ENCODE peak calls at places on chromosomes 2 and 18, in seven cellular contexts. One of them, this sample, is unnamed.
A peak's percentile ranks its signal among the peaks of the same experiment; 100 is the strongest.

GRCh38 chr2:36729067-36729466 is 32.6 kb downstream of the VIT start:
- DNase-seq in endodermal cell: no peak
- DNase-seq in SK-N-MC: no peak
- DNase-seq in neural progenitor cell: no peak
- DNase-seq in DND-41: no peak
- DNase-seq in neuronal stem cell: no peak
- DNase-seq in endothelial cell of umbilical vein: no peak
- DNase-seq in this sample: no peak

GRCh38 chr2:142112648-142113278 is 18.1 kb downstream of the LRP1B start:
- DNase-seq in endodermal cell: no peak
- DNase-seq in SK-N-MC: peak; percentile 92
- DNase-seq in neural progenitor cell: no peak
- DNase-seq in DND-41: no peak
- DNase-seq in neuronal stem cell: no peak
- DNase-seq in endothelial cell of umbilical vein: peak; percentile 55
- DNase-seq in this sample: no peak

GRCh38 chr2:180873219-180873618 is 107.2 kb upstream of the UBE2E3 start:
- DNase-seq in endodermal cell: no peak
- DNase-seq in SK-N-MC: no peak
- DNase-seq in neural progenitor cell: no peak
- DNase-seq in DND-41: no peak
- DNase-seq in neuronal stem cell: no peak
- DNase-seq in endothelial cell of umbilical vein: no peak
- DNase-seq in this sample: no peak

GRCh38 chr2:231670892-231671616 is 37.3 kb upstream of the PTMA start:
- DNase-seq in endodermal cell: peak; percentile 82
- DNase-seq in SK-N-MC: no peak
- DNase-seq in neural progenitor cell: peak; percentile 65
- DNase-seq in DND-41: no peak
- DNase-seq in neuronal stem cell: no peak
- DNase-seq in endothelial cell of umbilical vein: peak; percentile 21
- DNase-seq in this sample: peak; percentile 85

GRCh38 chr2:242038166-242038927 is 168.8 kb downstream of the RTP5 start:
- DNase-seq in endodermal cell: peak; percentile 41
- DNase-seq in SK-N-MC: no peak
- DNase-seq in neural progenitor cell: no peak
- DNase-seq in DND-41: no peak
- DNase-seq in neuronal stem cell: no peak
- DNase-seq in endothelial cell of umbilical vein: no peak
- DNase-seq in this sample: no peak

GRCh38 chr2:2014251-2014761 is 270.0 kb upstream of the PXDN start:
- DNase-seq in endodermal cell: peak; percentile 46
- DNase-seq in SK-N-MC: no peak
- DNase-seq in neural progenitor cell: peak; percentile 70
- DNase-seq in DND-41: no peak
- DNase-seq in neuronal stem cell: peak; percentile 62
- DNase-seq in endothelial cell of umbilical vein: no peak
- DNase-seq in this sample: no peak

GRCh38 chr2:219569041-219569440 is 2.3 kb downstream of the OBSL1 start:
- DNase-seq in endodermal cell: peak; percentile 44
- DNase-seq in SK-N-MC: no peak
- DNase-seq in neural progenitor cell: no peak
- DNase-seq in DND-41: no peak
- DNase-seq in neuronal stem cell: no peak
- DNase-seq in endothelial cell of umbilical vein: no peak
- DNase-seq in this sample: no peak

GRCh38 chr18:28003451-28003850 is 173.5 kb downstream of the CDH2 start:
- DNase-seq in endodermal cell: no peak
- DNase-seq in SK-N-MC: no peak
- DNase-seq in neural progenitor cell: no peak
- DNase-seq in DND-41: no peak
- DNase-seq in neuronal stem cell: no peak
- DNase-seq in endothelial cell of umbilical vein: peak; percentile 83
- DNase-seq in this sample: no peak

GRCh38 chr2:28588231-28588725 is 92.4 kb downstream of the PLB1 start:
- DNase-seq in endodermal cell: no peak
- DNase-seq in SK-N-MC: no peak
- DNase-seq in neural progenitor cell: no peak
- DNase-seq in DND-41: no peak
- DNase-seq in neuronal stem cell: no peak
- DNase-seq in endothelial cell of umbilical vein: no peak
- DNase-seq in this sample: no peak

GRCh38 chr2:43175187-43175490 is 51.3 kb downstream of the ZFP36L2 start:
- DNase-seq in endodermal cell: no peak
- DNase-seq in SK-N-MC: no peak
- DNase-seq in neural progenitor cell: peak; percentile 26
- DNase-seq in DND-41: no peak
- DNase-seq in neuronal stem cell: no peak
- DNase-seq in endothelial cell of umbilical vein: no peak
- DNase-seq in this sample: no peak

GRCh38 chr18:25464211-25464610 is 112.2 kb upstream of the ZNF521 start:
- DNase-seq in endodermal cell: no peak
- DNase-seq in SK-N-MC: no peak
- DNase-seq in neural progenitor cell: no peak
- DNase-seq in DND-41: no peak
- DNase-seq in neuronal stem cell: no peak
- DNase-seq in endothelial cell of umbilical vein: no peak
- DNase-seq in this sample: no peak

GRCh38 chr2:186934420-186934819 is 85.5 kb upstream of the ZSWIM2 start:
- DNase-seq in endodermal cell: no peak
- DNase-seq in SK-N-MC: no peak
- DNase-seq in neural progenitor cell: no peak
- DNase-seq in DND-41: no peak
- DNase-seq in neuronal stem cell: no peak
- DNase-seq in endothelial cell of umbilical vein: no peak
- DNase-seq in this sample: no peak

GRCh38 chr18:11883153-11883552 is 25.0 kb downstream of the MPPE1 start:
- DNase-seq in endodermal cell: no peak
- DNase-seq in SK-N-MC: no peak
- DNase-seq in neural progenitor cell: no peak
- DNase-seq in DND-41: no peak
- DNase-seq in neuronal stem cell: no peak
- DNase-seq in endothelial cell of umbilical vein: peak; percentile 6
- DNase-seq in this sample: no peak

GRCh38 chr2:62826953-62827675 is 121.6 kb downstream of the EHBP1 start:
- DNase-seq in endodermal cell: no peak
- DNase-seq in SK-N-MC: no peak
- DNase-seq in neural progenitor cell: no peak
- DNase-seq in DND-41: no peak
- DNase-seq in neuronal stem cell: no peak
- DNase-seq in endothelial cell of umbilical vein: no peak
- DNase-seq in this sample: no peak

GRCh38 chr2:241064008-241064801 is 37.9 kb downstream of the MTERF4 start:
- DNase-seq in endodermal cell: peak; percentile 85
- DNase-seq in SK-N-MC: no peak
- DNase-seq in neural progenitor cell: no peak
- DNase-seq in DND-41: no peak
- DNase-seq in neuronal stem cell: no peak
- DNase-seq in endothelial cell of umbilical vein: peak; percentile 4
- DNase-seq in this sample: peak; percentile 90

GRCh38 chr2:43022896-43023295 is 203.5 kb downstream of the ZFP36L2 start:
- DNase-seq in endodermal cell: no peak
- DNase-seq in SK-N-MC: no peak
- DNase-seq in neural progenitor cell: no peak
- DNase-seq in DND-41: no peak
- DNase-seq in neuronal stem cell: no peak
- DNase-seq in endothelial cell of umbilical vein: no peak
- DNase-seq in this sample: no peak

GRCh38 chr2:107588960-107589542 is 237.6 kb upstream of the RGPD4 start:
- DNase-seq in endodermal cell: no peak
- DNase-seq in SK-N-MC: no peak
- DNase-seq in neural progenitor cell: no peak
- DNase-seq in DND-41: no peak
- DNase-seq in neuronal stem cell: no peak
- DNase-seq in endothelial cell of umbilical vein: no peak
- DNase-seq in this sample: no peak

GRCh38 chr18:55420977-55421611 is 166.9 kb downstream of the TCF4 start:
- DNase-seq in endodermal cell: no peak
- DNase-seq in SK-N-MC: no peak
- DNase-seq in neural progenitor cell: no peak
- DNase-seq in DND-41: no peak
- DNase-seq in neuronal stem cell: no peak
- DNase-seq in endothelial cell of umbilical vein: no peak
- DNase-seq in this sample: no peak

GRCh38 chr18:55421612-55422381 is 166.2 kb downstream of the TCF4 start:
- DNase-seq in endodermal cell: no peak
- DNase-seq in SK-N-MC: no peak
- DNase-seq in neural progenitor cell: no peak
- DNase-seq in DND-41: no peak
- DNase-seq in neuronal stem cell: no peak
- DNase-seq in endothelial cell of umbilical vein: peak; percentile 48
- DNase-seq in this sample: no peak

GRCh38 chr18:55419132-55419938 is 168.7 kb downstream of the TCF4 start:
- DNase-seq in endodermal cell: no peak
- DNase-seq in SK-N-MC: no peak
- DNase-seq in neural progenitor cell: peak; percentile 31
- DNase-seq in DND-41: no peak
- DNase-seq in neuronal stem cell: no peak
- DNase-seq in endothelial cell of umbilical vein: no peak
- DNase-seq in this sample: no peak

GRCh38 chr18:55419939-55420664 is 167.9 kb downstream of the TCF4 start:
- DNase-seq in endodermal cell: no peak
- DNase-seq in SK-N-MC: no peak
- DNase-seq in neural progenitor cell: peak; percentile 46
- DNase-seq in DND-41: no peak
- DNase-seq in neuronal stem cell: no peak
- DNase-seq in endothelial cell of umbilical vein: peak; percentile 57
- DNase-seq in this sample: no peak

DNA sequence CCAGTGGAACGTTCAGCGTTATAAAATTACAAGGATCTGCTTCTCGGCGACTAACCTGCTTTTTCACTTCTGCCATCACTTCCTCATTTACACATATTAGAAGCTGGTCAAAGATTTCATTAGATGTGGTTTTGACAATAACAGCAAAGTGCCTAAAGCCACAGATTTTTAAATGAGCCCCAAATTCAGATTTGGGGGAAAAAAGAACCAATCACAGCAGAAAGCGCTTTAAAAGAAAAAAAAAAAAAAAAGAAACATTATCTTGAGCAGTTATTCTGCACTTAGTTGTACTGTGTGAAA is 167.4 kb downstream of the TCF4 start:
- DNase-seq in endodermal cell: no peak
- DNase-seq in SK-N-MC: no peak
- DNase-seq in neural progenitor cell: no peak
- DNase-seq in DND-41: no peak
- DNase-seq in neuronal stem cell: no peak
- DNase-seq in endothelial cell of umbilical vein: no peak
- DNase-seq in this sample: no peak
- H3K9ac ChIP-seq in endodermal cell: no peak overlapping the region
- H3K9ac ChIP-seq in SK-N-MC: peak overlapping the region; percentile 76
- H3K9ac ChIP-seq in neural progenitor cell: no peak overlapping the region
- H3K9ac ChIP-seq in DND-41: no peak overlapping the region
- H3K9ac ChIP-seq in neuronal stem cell: no peak overlapping the region
- H3K9ac ChIP-seq in endothelial cell of umbilical vein: peak overlapping the region; percentile 30
- H3K9ac ChIP-seq in this sample: no peak overlapping the region

DNA sequence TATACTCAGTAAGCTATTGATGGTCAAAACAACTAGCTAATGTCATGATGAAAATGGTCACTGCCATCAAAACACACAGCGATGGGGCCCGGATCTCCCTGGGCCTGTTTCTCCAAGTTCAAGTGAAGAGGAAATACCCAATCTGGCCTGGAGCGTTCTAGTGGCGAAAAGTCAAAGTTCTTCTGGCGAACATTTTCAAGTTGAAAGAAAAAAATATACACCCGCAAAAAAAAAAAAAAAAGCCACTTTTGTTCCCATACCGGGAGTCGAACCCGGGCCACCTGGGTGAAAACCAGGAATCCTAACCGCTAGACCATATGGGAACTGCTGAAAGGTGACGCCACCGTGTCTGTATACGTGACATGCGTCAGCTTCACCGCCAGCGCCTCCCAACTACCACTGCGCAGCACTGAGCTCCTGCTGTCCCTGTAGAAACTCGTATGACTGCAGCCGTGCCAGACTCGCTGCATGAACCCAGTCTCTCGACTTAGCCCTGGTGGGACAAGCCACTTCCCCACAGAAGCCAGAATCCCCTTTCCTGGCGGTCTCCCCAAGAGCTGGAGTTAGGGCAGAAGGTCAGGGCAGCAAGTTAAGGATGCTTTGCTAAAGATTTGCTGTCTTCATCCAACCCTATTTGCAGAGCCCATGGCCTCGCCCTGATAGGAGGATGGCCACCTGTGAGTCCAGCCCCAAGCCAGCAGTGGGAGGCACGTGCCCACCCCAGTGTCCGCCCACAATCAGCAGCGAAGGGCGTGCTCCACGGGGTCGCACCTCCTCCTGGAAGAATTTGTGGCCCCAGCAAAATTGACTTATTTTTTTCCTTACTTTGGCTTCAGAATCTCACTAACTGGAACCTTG is 5.6 kb upstream of the IMP4 start:
- DNase-seq in endodermal cell: peak; percentile 96
- DNase-seq in SK-N-MC: no peak
- DNase-seq in neural progenitor cell: peak; percentile 90
- DNase-seq in DND-41: no peak
- DNase-seq in neuronal stem cell: peak; percentile 95
- DNase-seq in endothelial cell of umbilical vein: peak; percentile 91
- DNase-seq in this sample: peak; percentile 86
- H3K4me3 ChIP-seq in endodermal cell: peak overlapping the region; percentile 88
- H3K4me3 ChIP-seq in SK-N-MC: peak overlapping the region; percentile 66
- H3K4me3 ChIP-seq in neural progenitor cell: peak overlapping the region; percentile 69
- H3K4me3 ChIP-seq in DND-41: no peak overlapping the region
- H3K4me3 ChIP-seq in neuronal stem cell: peak overlapping the region; percentile 85
- H3K4me3 ChIP-seq in endothelial cell of umbilical vein: peak overlapping the region; percentile 35
- H3K4me3 ChIP-seq in this sample: peak overlapping the region; percentile 57

GRCh38 chr2:85751627-85752026 is 2.2 kb upstream of the ATOH8 start:
- DNase-seq in endodermal cell: no peak
- DNase-seq in SK-N-MC: no peak
- DNase-seq in neural progenitor cell: no peak
- DNase-seq in DND-41: no peak
- DNase-seq in neuronal stem cell: no peak
- DNase-seq in endothelial cell of umbilical vein: no peak
- DNase-seq in this sample: no peak
- H3K27ac ChIP-seq in endodermal cell: no peak overlapping the region
- H3K27ac ChIP-seq in SK-N-MC: no peak overlapping the region
- H3K27ac ChIP-seq in neural progenitor cell: no peak overlapping the region
- H3K27ac ChIP-seq in DND-41: no peak overlapping the region
- H3K27ac ChIP-seq in neuronal stem cell: no peak overlapping the region
- H3K27ac ChIP-seq in endothelial cell of umbilical vein: no peak overlapping the region
- H3K27ac ChIP-seq in this sample: peak overlapping the region; percentile 20

GRCh38 chr18:79191956-79192355 is 122.8 kb downstream of the ATP9B start:
- DNase-seq in endodermal cell: no peak
- DNase-seq in SK-N-MC: no peak
- DNase-seq in neural progenitor cell: no peak
- DNase-seq in DND-41: no peak
- DNase-seq in neuronal stem cell: no peak
- DNase-seq in endothelial cell of umbilical vein: no peak
- DNase-seq in this sample: no peak
- H3K9ac ChIP-seq in endodermal cell: no peak overlapping the region
- H3K9ac ChIP-seq in SK-N-MC: no peak overlapping the region
- H3K9ac ChIP-seq in neural progenitor cell: no peak overlapping the region
- H3K9ac ChIP-seq in DND-41: no peak overlapping the region
- H3K9ac ChIP-seq in neuronal stem cell: no peak overlapping the region
- H3K9ac ChIP-seq in endothelial cell of umbilical vein: no peak overlapping the region
- H3K9ac ChIP-seq in this sample: no peak overlapping the region

GRCh38 chr2:82827426-82827825 is 1631.7 kb downstream of the SUCLG1 start:
- DNase-seq in endodermal cell: no peak
- DNase-seq in SK-N-MC: no peak
- DNase-seq in neural progenitor cell: no peak
- DNase-seq in DND-41: no peak
- DNase-seq in neuronal stem cell: no peak
- DNase-seq in endothelial cell of umbilical vein: no peak
- DNase-seq in this sample: no peak
- H3K4me3 ChIP-seq in endodermal cell: no peak overlapping the region
- H3K4me3 ChIP-seq in SK-N-MC: no peak overlapping the region
- H3K4me3 ChIP-seq in neural progenitor cell: no peak overlapping the region
- H3K4me3 ChIP-seq in DND-41: no peak overlapping the region
- H3K4me3 ChIP-seq in neuronal stem cell: no peak overlapping the region
- H3K4me3 ChIP-seq in endothelial cell of umbilical vein: no peak overlapping the region
- H3K4me3 ChIP-seq in this sample: no peak overlapping the region

This sample was measured in kidney.